ENCODE peak calls at places on chromosomes 16 and 17, in ten cellular contexts. J, P, Q, L, N, V, Z, E, X and M are unnamed samples.

GRCh38 chr17:13024033-13024432 is 6.2 kb upstream of the ELAC2 start:
- DNase-seq in P (no peak), J (no peak), Z (no peak), L (no peak), E (no peak), Q (no peak), N (no peak), X (no peak), V (peak; percentile 27), M (no peak)

GRCh38 chr17:60390881-60391418 is 983 bp downstream of the USP32 start:
- DNase-seq in N (peak; percentile 31), E (peak; percentile 71), P (no peak), V (no peak), J (peak; percentile 6), Q (no peak), X (no peak), L (peak; percentile 39), Z (no peak), M (peak; percentile 31)

GRCh38 chr17:17886253-17886652 is 49.5 kb upstream of the SREBF1 start:
- DNase-seq in X (peak; percentile 36), N (no peak), Q (no peak), V (no peak), L (no peak), Z (no peak), P (no peak), E (no peak), J (no peak), M (no peak)

GRCh38 chr17:43712397-43712796 is 46.2 kb downstream of the SOST start:
- DNase-seq in Q (no peak), Z (no peak), P (no peak), N (no peak), V (no peak), L (no peak), E (no peak), X (no peak), J (no peak), M (no peak)

GRCh38 chr17:41617698-41618097 is 5.1 kb upstream of the KRT16 start:
- DNase-seq in J (no peak), Q (no peak), E (no peak), P (no peak), V (no peak), L (no peak), Z (no peak), N (no peak), X (no peak), M (no peak)

GRCh38 chr17:8954339-8954738 is 11.2 kb downstream of the PIK3R5 start:
- DNase-seq in Q (no peak), E (no peak), V (no peak), N (peak; percentile 75), Z (no peak), P (no peak), L (no peak), X (no peak), J (peak; percentile 73), M (peak; percentile 56)

GRCh38 chr17:79563237-79564013 is 47.4 kb downstream of the RBFOX3 start:
- DNase-seq in J (no peak), X (no peak), L (no peak), N (no peak), V (no peak), Q (no peak), P (no peak), E (no peak), Z (no peak), M (no peak)

GRCh38 chr17:45129426-45129939 is 2.8 kb downstream of the PLCD3 start:
- DNase-seq in J (no peak), P (no peak), L (no peak), Z (no peak), Q (no peak), V (no peak), N (no peak), E (peak; percentile 46), X (no peak), M (no peak)

GRCh38 chr16:53089434-53090270 is 34.9 kb downstream of the CHD9 start:
- DNase-seq in J (no peak), N (no peak), P (no peak), E (peak; percentile 67), V (peak; percentile 30), X (peak; percentile 50), L (peak; percentile 32), Q (no peak), Z (no peak), M (no peak)

GRCh38 chr16:73846292-73846849 is 450.2 kb upstream of the PSMD7 start:
- DNase-seq in N (no peak), P (no peak), X (no peak), Z (no peak), L (peak; percentile 18), J (no peak), E (peak; percentile 5), V (no peak), Q (peak; percentile 16), M (no peak)